ENCODE peak calls at places on chromosomes 13 and 19, in seven cellular contexts. N is psoas muscle, Z is esophagus squamous epithelium, R is H9, Q is uterus, S is gastrocnemius medialis, O is breast epithelium. Y is an unnamed sample.

GRCh38 chr13:86795858-86796257 is 875.3 kb upstream of the SLITRK5 start:
- DNase-seq in R (no peak), S (no peak), Z (no peak), Q (no peak), N (no peak), O (no peak), Y (no peak)

GRCh38 chr13:36685912-36686311 is 12.1 kb downstream of the SERTM1 start:
- DNase-seq in Z (no peak), N (no peak), O (no peak), S (no peak), Q (peak), R (no peak), Y (no peak)

GRCh38 chr13:83880275-83881027 is 1.8 kb downstream of the SLITRK1 start:
- DNase-seq in O (no peak), S (no peak), N (no peak), R (peak), Q (no peak), Z (no peak), Y (no peak)

GRCh38 chr13:80118099-80118498 is 222.8 kb downstream of the SPRY2 start:
- DNase-seq in S (no peak), O (no peak), N (no peak), Q (no peak), Z (no peak), R (no peak), Y (no peak)

GRCh38 chr13:59250276-59250990 is 913.3 kb downstream of the DIAPH3 start:
- DNase-seq in Q (no peak), N (no peak), S (no peak), R (no peak), Z (no peak), O (no peak), Y (no peak)

GRCh38 chr13:42681394-42681793 is 100.0 kb upstream of the FAM216B start:
- DNase-seq in R (no peak), N (no peak), O (no peak), Z (no peak), S (no peak), Q (no peak), Y (no peak)

GRCh38 chr19:3365093-3365446 is 1.3 kb upstream of the NFIC start:
- DNase-seq in Z (no peak), O (no peak), S (no peak), Q (no peak), R (no peak), N (no peak), Y (no peak)

GRCh38 chr13:20356437-20356836 is 124.3 kb upstream of the GJB6 start:
- DNase-seq in S (no peak), Z (no peak), Q (no peak), N (no peak), O (no peak), R (no peak), Y (no peak)

GRCh38 chr19:38661996-38662395 is 14.5 kb downstream of the ACTN4 start:
- DNase-seq in Z (no peak), Q (no peak), R (no peak), O (peak), N (no peak), S (no peak), Y (no peak)

GRCh38 chr13:39810091-39810877 is 154.8 kb downstream of the COG6 start:
- DNase-seq in Q (no peak), Z (no peak), O (no peak), R (no peak), N (no peak), S (no peak), Y (no peak)

GRCh38 chr13:62014299-62014698 is 598.6 kb upstream of the PCDH20 start:
- DNase-seq in S (no peak), Q (no peak), R (no peak), O (no peak), Z (no peak), N (no peak), Y (no peak)

GRCh38 chr13:112900691-112901091 is 68.3 kb upstream of the MCF2L start:
- DNase-seq in S (peak), N (no peak), Q (no peak), O (no peak), Z (no peak), R (peak), Y (no peak)

GRCh38 chr13:93169980-93170379 is 56.6 kb upstream of the GPC6 start:
- DNase-seq in Z (no peak), S (no peak), N (no peak), R (no peak), O (no peak), Q (no peak), Y (no peak)

GRCh38 chr13:93298741-93299140 is 72.1 kb downstream of the GPC6 start:
- DNase-seq in O (no peak), Q (no peak), S (no peak), Z (no peak), R (no peak), N (no peak), Y (no peak)

GRCh38 chr19:58450836-58451357 is 525 bp upstream of the ZNF324B start:
- DNase-seq in Z (no peak), O (no peak), N (no peak), R (no peak), Q (no peak), S (no peak), Y (no peak)

GRCh38 chr19:51690359-51691121 is 2.6 kb upstream of the SPACA6 start:
- DNase-seq in N (peak), Q (peak), O (peak), R (peak), Z (no peak), S (no peak), Y (peak)

GRCh38 chr19:55660404-55660803 is 5.6 kb downstream of the U2AF2 start:
- DNase-seq in S (no peak), N (peak), Z (no peak), Q (no peak), R (no peak), O (no peak), Y (no peak)

GRCh38 chr13:96020155-96020575 is 33.0 kb downstream of the UGGT2 start:
- DNase-seq in O (no peak), S (peak), Z (no peak), N (no peak), Q (no peak), R (peak), Y (no peak)

GRCh38 chr13:48908381-48909087 is 67.2 kb upstream of the FNDC3A start:
- DNase-seq in Z (no peak), N (no peak), O (no peak), Q (no peak), R (no peak), S (no peak), Y (no peak)

GRCh38 chr13:97307882-97308624 is 85.9 kb downstream of the MBNL2 start:
- DNase-seq in Q (no peak), Z (no peak), N (no peak), R (no peak), S (no peak), O (peak), Y (no peak)

GRCh38 chr13:50713849-50714248 is 129.6 kb downstream of the DLEU7 start:
- DNase-seq in R (no peak), O (no peak), N (no peak), S (no peak), Q (no peak), Z (no peak), Y (no peak)

GRCh38 chr13:20127563-20128458 is 33.0 kb downstream of the GJA3 start:
- DNase-seq in S (peak), Q (peak), Z (no peak), O (peak), R (peak), N (peak), Y (no peak)

GRCh38 chr13:34931572-34931971 is 10.5 kb upstream of the NBEA start:
- DNase-seq in O (no peak), Z (no peak), N (no peak), Q (no peak), R (no peak), S (no peak), Y (no peak)

GRCh38 chr19:44800461-44800860 is 8.4 kb upstream of the BCAM start:
- DNase-seq in R (peak), N (peak), S (peak), O (peak), Z (no peak), Q (peak), Y (peak)

GRCh38 chr19:19661675-19662251 is 1.7 kb downstream of the ATP13A1 start:
- DNase-seq in Q (no peak), Z (no peak), R (peak), O (no peak), S (no peak), N (no peak), Y (no peak)

GRCh38 chr13:50208826-50209335 is 193.6 kb downstream of the KCNRG start:
- DNase-seq in Z (no peak), O (no peak), Q (no peak), R (peak), N (peak), S (peak), Y (no peak)

GRCh38 chr19:42311612-42312160 is 1.4 kb upstream of the TMEM145 start:
- DNase-seq in N (no peak), O (no peak), S (no peak), Z (no peak), Q (no peak), R (peak), Y (no peak)

GRCh38 chr19:313169-313987 is 22.2 kb upstream of the PLPP2 start:
- DNase-seq in Q (no peak), O (no peak), Z (no peak), R (no peak), N (no peak), S (no peak), Y (no peak)

GRCh38 chr13:113971471-113972231 is 2.2 kb downstream of the C13orf46 start:
- DNase-seq in N (peak), S (peak), R (no peak), O (no peak), Z (no peak), Q (no peak), Y (no peak)

GRCh38 chr13:113968463-113969310 is 5.2 kb downstream of the C13orf46 start:
- DNase-seq in Q (no peak), S (no peak), R (no peak), Z (no peak), O (no peak), N (peak), Y (no peak)

GRCh38 chr13:113969311-113969972 is 4.4 kb downstream of the C13orf46 start:
- DNase-seq in O (no peak), N (peak), Q (no peak), S (no peak), Z (no peak), R (no peak), Y (no peak)

GRCh38 chr13:113970810-113971470 is 2.9 kb downstream of the C13orf46 start:
- DNase-seq in O (peak), R (no peak), Z (no peak), S (peak), Q (peak), N (peak), Y (no peak)

DNA sequence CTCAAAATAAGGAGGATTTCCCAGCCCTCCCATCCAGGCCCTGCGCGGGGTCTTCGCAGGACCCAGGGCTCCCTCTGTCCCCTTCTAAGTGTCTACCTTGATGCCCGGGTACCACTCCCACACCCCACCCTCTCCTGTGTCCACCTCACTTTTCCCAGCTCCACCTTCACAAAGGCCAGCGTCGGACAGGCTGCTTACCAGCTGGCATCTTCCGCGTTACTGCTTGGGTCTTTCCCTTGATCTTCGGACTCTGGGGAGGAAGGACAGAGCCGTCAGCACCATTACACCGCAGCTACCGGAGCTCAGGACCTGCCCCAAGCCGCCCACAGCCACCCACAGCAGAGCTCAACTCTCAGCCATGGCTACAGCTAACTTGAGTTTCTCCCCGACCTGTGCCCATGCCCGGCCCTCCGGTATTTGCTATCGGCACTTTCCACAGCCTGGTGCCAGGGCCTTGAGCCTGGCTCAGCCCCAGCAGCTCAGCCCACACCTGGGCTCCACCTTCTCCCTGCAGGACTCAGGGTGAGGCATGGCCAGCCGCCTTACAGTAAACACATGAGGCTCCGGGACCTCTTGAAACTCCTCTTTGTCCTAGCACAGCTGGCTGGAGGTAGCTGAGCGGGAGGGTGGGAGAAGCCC is 3.8 kb downstream of the C13orf46 start:
- DNase-seq in Q (no peak), R (no peak), S (no peak), Z (no peak), O (peak), N (peak), Y (no peak)
- H3K27ac ChIP-seq in Q (peak), R (no peak), S (no peak), Z (peak), O (peak), N (no peak), Y (no peak)

GRCh38 chr19:18500820-18501219 is 21.1 kb downstream of the ELL start:
- DNase-seq in Q (peak), S (peak), Z (no peak), N (peak), O (no peak), R (no peak), Y (no peak)
- H3K27ac ChIP-seq in Q (no peak), S (peak), Z (peak), N (peak), O (peak), R (no peak), Y (no peak)

GRCh38 chr19:46408611-46409039 is 4.7 kb downstream of the CCDC8 start:
- DNase-seq in Z (no peak), S (peak), O (peak), R (no peak), N (peak), Q (peak), Y (no peak)

GRCh38 chr19:46404884-46405658 is 8.3 kb downstream of the CCDC8 start:
- DNase-seq in S (no peak), O (peak), N (peak), Z (no peak), R (peak), Q (no peak), Y (no peak)

GRCh38 chr19:46407891-46408426 is 5.4 kb downstream of the CCDC8 start:
- DNase-seq in Q (no peak), S (no peak), N (peak), O (no peak), Z (no peak), R (no peak), Y (no peak)

GRCh38 chr19:46404039-46404883 is 9.1 kb downstream of the CCDC8 start:
- DNase-seq in Q (peak), O (peak), S (no peak), R (peak), N (peak), Z (no peak), Y (no peak)

DNA sequence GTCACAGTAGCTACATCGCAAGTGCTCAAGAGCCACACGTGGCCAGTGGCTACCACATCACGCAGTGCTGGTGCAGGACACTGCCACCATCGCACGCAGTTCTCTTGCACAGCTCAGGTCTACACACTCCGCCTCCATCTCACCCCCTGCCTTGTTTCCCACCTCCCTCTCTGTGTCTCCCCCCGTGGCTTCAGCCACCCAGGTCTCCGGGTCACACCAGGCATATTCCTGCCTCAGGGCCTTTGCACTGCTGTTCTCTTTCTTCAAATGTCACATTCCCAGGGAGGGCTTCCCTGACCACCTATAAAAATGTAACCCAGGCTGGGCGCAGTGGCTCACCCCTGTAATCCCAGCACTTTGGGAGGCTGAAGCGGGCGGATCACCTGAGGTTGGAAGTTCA is 10.6 kb downstream of the CCDC8 start:
- DNase-seq in Q (no peak), O (no peak), Z (no peak), R (no peak), N (peak), S (no peak), Y (no peak)
- H3K27ac ChIP-seq in Q (no peak), O (peak), Z (no peak), R (no peak), N (no peak), S (no peak), Y (no peak)

GRCh38 chr13:46615888-46616531 is 63.0 kb downstream of the LRCH1 start:
- DNase-seq in O (no peak), R (no peak), S (no peak), N (no peak), Z (no peak), Q (peak), Y (no peak)
- H3K27ac ChIP-seq in O (peak), R (no peak), S (peak), N (peak), Z (peak), Q (peak), Y (no peak)

GRCh38 chr19:17952041-17952976 is 14.6 kb upstream of the KCNN1 start:
- DNase-seq in Q (no peak), R (peak), S (no peak), O (no peak), N (no peak), Z (no peak), Y (no peak)

GRCh38 chr19:17953869-17954268 is 13.0 kb upstream of the KCNN1 start:
- DNase-seq in Q (no peak), R (peak), N (no peak), Z (no peak), S (no peak), O (no peak), Y (no peak)

GRCh38 chr19:17953316-17953801 is 13.5 kb upstream of the KCNN1 start:
- DNase-seq in S (no peak), N (no peak), O (no peak), R (peak), Z (no peak), Q (no peak), Y (no peak)

GRCh38 chr19:17957149-17957849 is 9.6 kb upstream of the KCNN1 start:
- DNase-seq in S (no peak), O (no peak), Z (no peak), N (no peak), Q (no peak), R (no peak), Y (no peak)

GRCh38 chr19:17954401-17954800 is 12.5 kb upstream of the KCNN1 start:
- DNase-seq in Q (no peak), N (no peak), Z (no peak), R (no peak), O (no peak), S (no peak), Y (no peak)
- H3K27ac ChIP-seq in Q (no peak), N (no peak), Z (no peak), R (no peak), O (no peak), S (no peak), Y (no peak)

GRCh38 chr19:43474986-43475705 is 9.7 kb upstream of the LYPD3 start:
- DNase-seq in R (peak), S (peak), Q (peak), N (peak), O (peak), Z (peak), Y (peak)
- H3K27ac ChIP-seq in R (no peak), S (peak), Q (peak), N (peak), O (peak), Z (peak), Y (no peak)

GRCh38 chr19:49570997-49571676 is 9.2 kb downstream of the NOSIP start:
- DNase-seq in O (no peak), Q (no peak), S (peak), N (no peak), R (peak), Z (no peak), Y (no peak)

GRCh38 chr19:49573009-49573408 is 7.3 kb downstream of the NOSIP start:
- DNase-seq in Q (no peak), S (peak), Z (no peak), N (peak), R (no peak), O (no peak), Y (no peak)

GRCh38 chr19:49570138-49570856 is 10.1 kb downstream of the NOSIP start:
- DNase-seq in S (peak), N (no peak), Q (peak), R (peak), Z (no peak), O (no peak), Y (no peak)

GRCh38 chr19:49573451-49573850 is 6.9 kb downstream of the NOSIP start:
- DNase-seq in Q (no peak), Z (no peak), S (no peak), O (no peak), N (no peak), R (no peak), Y (no peak)

GRCh38 chr19:49574206-49574755 is 6.1 kb downstream of the NOSIP start:
- DNase-seq in Q (no peak), N (no peak), S (no peak), R (no peak), O (no peak), Z (no peak), Y (no peak)
- H3K27ac ChIP-seq in Q (no peak), N (peak), S (peak), R (no peak), O (no peak), Z (no peak), Y (no peak)

DNA sequence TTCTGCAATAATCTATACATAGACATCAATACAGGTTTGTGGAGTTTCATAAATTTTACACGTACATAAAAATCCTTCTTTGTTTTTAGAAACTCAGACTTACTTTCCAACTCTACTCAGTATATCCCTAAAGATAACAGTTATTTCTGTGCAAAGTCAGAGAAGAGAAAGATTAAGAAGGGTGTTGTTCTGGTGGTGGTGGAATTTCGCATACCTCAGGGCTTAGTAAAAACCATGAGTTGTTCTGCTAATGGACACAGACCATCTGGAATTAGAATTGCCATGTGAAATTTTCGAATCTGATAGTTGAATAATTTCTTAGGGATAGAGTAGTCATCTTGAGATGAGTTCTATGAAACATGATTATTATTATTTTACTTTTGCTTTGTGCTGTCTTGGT is 102.7 kb downstream of the ZAR1L start:
- DNase-seq in O (no peak), Z (no peak), S (no peak), Q (no peak), R (no peak), N (no peak), Y (no peak)
- H3K27ac ChIP-seq in O (no peak), Z (no peak), S (no peak), Q (no peak), R (no peak), N (no peak), Y (no peak)

GRCh38 chr19:33789344-33789743 is 7.3 kb upstream of the KCTD15 start:
- DNase-seq in Q (no peak), R (no peak), O (no peak), N (no peak), S (no peak), Z (no peak), Y (no peak)
- H3K27ac ChIP-seq in Q (no peak), R (no peak), O (no peak), N (no peak), S (no peak), Z (no peak), Y (no peak)

GRCh38 chr19:1856698-1857603 is 6.4 kb downstream of the KLF16 start:
- DNase-seq in S (peak), Q (peak), Z (no peak), O (peak), R (peak), N (peak), Y (no peak)
- H3K27ac ChIP-seq in S (peak), Q (peak), Z (peak), O (peak), R (no peak), N (peak), Y (no peak)

Y was measured in iPS DF 6.9.